ENCODE peak calls at places on chromosomes 16 and 17, in seven cellular contexts. F is fibroblast of mammary gland, P is body of pancreas, L is psoas muscle, U is Caco-2, D is heart right ventricle, O is stomach. H is an unnamed sample.

GRCh38 chr17:45319239-45319703 is 2.5 kb upstream of the MAP3K14 start:
- DNase-seq in O (no peak), L (no peak), F (peak), U (no peak), P (no peak), D (no peak), H (no peak)

GRCh38 chr16:82675300-82675699 is 48.5 kb downstream of the CDH13 start:
- DNase-seq in O (no peak), P (no peak), D (no peak), L (no peak), F (no peak), U (no peak), H (no peak)

GRCh38 chr17:50185724-50186545 is 15.5 kb downstream of the COL1A1 start:
- DNase-seq in O (no peak), D (no peak), F (peak), L (no peak), P (no peak), U (no peak), H (no peak)

GRCh38 chr16:266258-267164 is 9.2 kb downstream of the RGS11 start:
- DNase-seq in O (no peak), L (no peak), D (no peak), P (no peak), F (no peak), U (no peak), H (no peak)

GRCh38 chr16:10172848-10173655 is 9.2 kb downstream of the GRIN2A start:
- DNase-seq in F (peak), L (no peak), D (no peak), O (no peak), P (no peak), U (no peak), H (no peak)

GRCh38 chr17:2709173-2709661 is 2.3 kb downstream of the CLUH start:
- DNase-seq in L (peak), O (peak), P (peak), D (no peak), F (no peak), U (peak), H (no peak)

GRCh38 chr17:78716814-78717393 is 65.2 kb downstream of the CYTH1 start:
- DNase-seq in L (peak), F (peak), U (no peak), P (peak), D (peak), O (peak), H (peak)

GRCh38 chr17:13593757-13594156 is 8.0 kb downstream of the HS3ST3A1 start:
- DNase-seq in F (peak), O (no peak), L (no peak), U (no peak), P (no peak), D (no peak), H (no peak)

GRCh38 chr16:72285728-72286127 is 113.8 kb upstream of the PMFBP1 start:
- DNase-seq in L (no peak), U (no peak), P (no peak), D (no peak), O (no peak), F (peak), H (no peak)

GRCh38 chr16:29845656-29846055 is 17.4 kb downstream of the CDIPT start:
- DNase-seq in F (no peak), L (no peak), U (no peak), O (no peak), D (no peak), P (peak), H (no peak)

GRCh38 chr17:61784510-61784909 is 78.8 kb downstream of the BRIP1 start:
- DNase-seq in L (no peak), U (no peak), D (no peak), P (no peak), O (no peak), F (no peak), H (no peak)

GRCh38 chr17:78736526-78737079 is 45.5 kb downstream of the CYTH1 start:
- DNase-seq in F (peak), L (peak), P (peak), D (peak), O (peak), U (peak), H (no peak)

GRCh38 chr17:36544049-36544319 is 735 bp upstream of the GGNBP2 start:
- DNase-seq in D (peak), U (peak), O (peak), P (peak), F (peak), L (peak), H (peak)

GRCh38 chr17:35774499-35774898 is 13.8 kb downstream of the C17orf50 start:
- DNase-seq in D (peak), O (peak), P (peak), U (no peak), F (peak), L (no peak), H (peak)

GRCh38 chr16:19757762-19758595 is 39.9 kb downstream of the IQCK start:
- DNase-seq in F (no peak), O (no peak), U (no peak), P (no peak), D (no peak), L (no peak), H (no peak)

GRCh38 chr16:85934210-85934609 is 35.2 kb downstream of the IRF8 start:
- DNase-seq in U (no peak), P (no peak), F (no peak), O (no peak), D (no peak), L (no peak), H (no peak)

GRCh38 chr16:88617268-88618031 is 20.9 kb upstream of the IL17C start:
- DNase-seq in F (no peak), D (no peak), O (no peak), L (no peak), U (no peak), P (no peak), H (no peak)

GRCh38 chr17:80892019-80892855 is 99.4 kb upstream of the CHMP6 start:
- DNase-seq in D (peak), O (no peak), L (peak), U (no peak), F (peak), P (peak), H (peak)

GRCh38 chr17:80047176-80047575 is 10.7 kb downstream of the CCDC40 start:
- DNase-seq in U (no peak), F (no peak), D (no peak), L (no peak), O (no peak), P (no peak), H (no peak)

GRCh38 chr17:57293077-57293476 is 36.8 kb downstream of the MSI2 start:
- DNase-seq in O (no peak), L (no peak), U (peak), F (no peak), P (peak), D (no peak), H (no peak)

GRCh38 chr16:48831081-48831722 is 221.2 kb upstream of the N4BP1 start:
- DNase-seq in P (no peak), U (peak), O (no peak), L (no peak), D (no peak), F (no peak), H (no peak)
- TF ChIP-seq CTCF in P (no peak), U (peak), O (no peak), L (no peak), D (peak), F (no peak), H (no peak)

DNA sequence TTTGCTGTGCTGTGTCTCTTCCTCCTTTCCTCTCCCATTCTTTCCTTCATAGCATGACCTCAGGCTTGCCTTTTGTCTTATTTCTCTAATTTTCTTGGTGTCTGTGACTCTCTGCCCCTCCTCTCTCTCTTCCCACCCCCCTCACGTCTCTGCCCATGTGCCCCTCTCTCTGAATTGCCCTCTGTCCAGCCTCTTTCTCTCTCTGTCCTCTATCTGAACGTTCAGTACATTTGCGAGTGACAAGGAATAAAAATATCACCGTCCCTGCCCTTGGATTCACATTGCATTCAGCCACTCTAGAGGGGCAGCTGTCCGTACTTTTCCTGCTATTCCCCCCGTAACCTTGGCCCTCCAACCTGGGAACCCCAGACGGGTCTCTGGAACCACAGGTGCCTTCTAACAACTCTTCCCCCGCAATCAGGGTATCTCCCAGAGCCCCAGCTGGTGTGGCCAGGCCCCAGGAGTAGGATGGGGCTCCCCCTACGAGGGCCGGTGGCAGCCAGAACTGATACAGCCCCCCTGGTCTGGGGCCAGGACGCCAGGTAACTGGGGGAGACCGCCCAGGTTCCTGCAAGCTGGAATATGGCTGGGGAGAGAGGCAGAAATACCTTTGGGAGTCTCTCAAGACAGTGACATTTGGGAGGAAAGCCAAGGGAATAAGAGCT is 1.8 kb downstream of the KIF1C start:
- DNase-seq in P (no peak), O (no peak), U (no peak), D (no peak), F (no peak), L (no peak), H (no peak)
- H3K4me3 ChIP-seq in P (no peak), O (peak), U (peak), D (peak), F (peak), L (peak), H (peak)

GRCh38 chr17:916315-916714 is 63.3 kb downstream of the NXN start:
- DNase-seq in L (no peak), D (no peak), P (no peak), U (no peak), O (no peak), F (no peak), H (no peak)
- TF ChIP-seq CTCF in L (no peak), D (no peak), P (no peak), U (no peak), O (no peak), F (peak), H (peak)

GRCh38 chr16:66554492-66554891 is 2.1 kb downstream of the CKLF start:
- DNase-seq in D (no peak), P (no peak), O (no peak), U (no peak), F (no peak), L (no peak), H (no peak)
- H3K4me3 ChIP-seq in D (no peak), P (no peak), O (no peak), U (no peak), F (no peak), L (no peak), H (no peak)

GRCh38 chr16:27228621-27229501 is 25.5 kb downstream of the KDM8 start:
- DNase-seq in D (peak), L (peak), O (no peak), P (peak), F (no peak), U (no peak), H (no peak)
- TF ChIP-seq CTCF in D (no peak), L (peak), O (no peak), P (peak), F (no peak), U (no peak), H (no peak)

DNA sequence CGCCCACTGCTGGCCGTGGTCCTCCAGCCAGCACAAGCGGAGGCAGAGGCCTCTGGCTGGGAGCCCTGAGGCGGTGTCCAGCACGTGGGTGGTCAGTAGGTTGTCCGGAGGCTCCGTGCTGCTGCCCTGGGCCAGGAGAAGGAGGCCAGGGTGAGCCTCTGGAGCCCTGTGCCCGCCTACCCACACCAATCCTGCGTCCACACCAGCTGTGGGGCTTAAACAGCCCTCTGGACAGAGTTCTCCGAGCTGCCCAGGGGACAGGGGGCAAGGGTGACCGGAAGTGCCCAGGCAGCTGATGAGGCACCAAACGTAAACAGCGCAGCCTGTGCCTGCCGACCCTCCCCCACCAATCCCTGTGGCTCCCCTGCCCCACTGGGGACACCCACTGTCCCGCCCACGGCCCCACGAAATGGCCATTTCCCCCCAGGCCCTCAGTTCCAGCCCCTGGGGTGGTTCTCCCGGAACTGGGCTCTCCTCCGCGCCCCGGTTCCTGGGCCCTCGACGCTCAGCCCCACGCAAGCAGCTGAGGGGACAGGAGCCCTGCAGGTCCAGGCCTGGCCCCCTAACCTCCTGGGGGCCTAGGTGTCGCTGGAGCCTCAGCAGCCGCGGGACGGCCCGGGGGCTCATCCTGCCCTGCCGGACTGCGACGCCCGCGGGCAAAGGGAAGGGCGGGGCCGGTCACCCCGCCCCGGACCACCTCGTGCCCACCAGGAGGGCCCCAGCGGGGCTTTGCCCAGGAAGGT is 27.9 kb upstream of the DBNDD1 start:
- DNase-seq in D (peak), F (peak), P (peak), L (peak), O (peak), U (peak), H (peak)
- H3K4me3 ChIP-seq in D (peak), F (peak), P (peak), L (peak), O (peak), U (peak), H (peak)

GRCh38 chr16:5820472-5820871 is 722.9 kb upstream of the EEF2KMT start:
- DNase-seq in P (no peak), O (no peak), D (no peak), L (no peak), U (no peak), F (no peak), H (no peak)

DNA sequence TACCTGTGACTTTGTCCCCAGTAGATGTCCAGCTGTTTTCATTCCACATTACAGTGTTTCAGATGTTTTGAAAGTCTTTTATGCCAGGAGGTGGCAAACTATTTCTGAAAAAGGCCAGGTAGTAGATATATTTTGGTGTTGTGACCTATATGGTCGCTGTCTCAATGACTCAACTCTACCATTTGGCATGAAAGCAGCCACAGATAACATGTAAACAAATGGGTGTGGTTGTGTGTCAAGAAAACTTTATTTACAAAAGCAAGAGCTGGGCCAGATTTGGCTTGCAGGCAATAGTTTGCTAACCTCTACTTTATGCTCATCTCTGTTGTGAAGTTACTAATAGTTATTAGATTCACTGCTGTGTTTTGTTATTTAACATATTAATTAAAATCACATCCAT is 728.7 kb upstream of the EEF2KMT start:
- DNase-seq in O (no peak), L (no peak), P (no peak), F (no peak), D (no peak), U (no peak), H (no peak)
- TF ChIP-seq CTCF in O (no peak), L (no peak), P (no peak), F (no peak), D (no peak), U (no peak), H (no peak)

GRCh38 chr17:6041261-6041660 is 28.9 kb upstream of the WSCD1 start:
- DNase-seq in P (no peak), U (no peak), O (no peak), F (no peak), L (no peak), D (no peak), H (no peak)

GRCh38 chr17:6043405-6043804 is 26.8 kb upstream of the WSCD1 start:
- DNase-seq in O (no peak), P (no peak), F (no peak), D (no peak), U (no peak), L (no peak), H (no peak)

GRCh38 chr17:6045621-6046357 is 24.4 kb upstream of the WSCD1 start:
- DNase-seq in L (no peak), O (no peak), P (no peak), F (no peak), D (no peak), U (no peak), H (no peak)

GRCh38 chr17:6046431-6046830 is 23.7 kb upstream of the WSCD1 start:
- DNase-seq in F (no peak), D (no peak), U (no peak), L (no peak), P (no peak), O (no peak), H (no peak)

GRCh38 chr17:6044261-6044660 is 25.9 kb upstream of the WSCD1 start:
- DNase-seq in F (no peak), O (no peak), U (no peak), L (no peak), D (no peak), P (no peak), H (no peak)
- H3K4me3 ChIP-seq in F (no peak), O (no peak), U (no peak), L (no peak), D (no peak), P (no peak), H (no peak)

GRCh38 chr17:67800495-67800928 is 24.8 kb upstream of the BPTF start:
- DNase-seq in O (peak), P (peak), D (peak), F (peak), L (peak), U (peak), H (peak)

DNA sequence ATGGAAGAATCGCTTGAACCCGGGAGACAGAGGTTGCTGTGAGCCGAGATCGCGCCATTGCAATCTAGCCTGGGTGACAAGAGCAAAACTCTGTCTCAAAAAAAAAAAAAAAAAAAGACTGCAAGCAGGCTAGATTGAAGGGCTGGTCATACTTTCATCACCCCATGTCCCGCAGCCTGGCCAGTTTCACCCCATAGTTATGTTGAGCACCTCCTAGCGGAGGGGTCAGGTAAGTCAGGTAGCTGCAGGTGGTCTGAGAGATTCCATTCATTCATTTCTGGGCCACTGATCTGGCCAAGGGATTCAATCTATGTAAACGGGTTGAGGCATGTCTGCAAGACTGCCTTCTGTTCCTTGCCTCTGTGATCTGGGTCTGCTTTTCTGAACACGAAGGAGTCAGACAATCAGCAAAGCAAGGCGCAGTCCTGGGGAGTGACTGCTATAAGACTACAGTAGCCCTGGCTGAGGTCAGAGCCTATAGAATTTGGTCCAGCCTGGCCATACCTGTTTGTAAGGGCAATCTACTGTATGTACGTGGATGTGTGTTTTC is 23.6 kb upstream of the BPTF start:
- DNase-seq in F (no peak), O (no peak), L (no peak), P (no peak), U (no peak), D (no peak), H (no peak)
- TF ChIP-seq CTCF in F (no peak), O (no peak), L (no peak), P (no peak), U (no peak), D (no peak), H (peak)

DNA sequence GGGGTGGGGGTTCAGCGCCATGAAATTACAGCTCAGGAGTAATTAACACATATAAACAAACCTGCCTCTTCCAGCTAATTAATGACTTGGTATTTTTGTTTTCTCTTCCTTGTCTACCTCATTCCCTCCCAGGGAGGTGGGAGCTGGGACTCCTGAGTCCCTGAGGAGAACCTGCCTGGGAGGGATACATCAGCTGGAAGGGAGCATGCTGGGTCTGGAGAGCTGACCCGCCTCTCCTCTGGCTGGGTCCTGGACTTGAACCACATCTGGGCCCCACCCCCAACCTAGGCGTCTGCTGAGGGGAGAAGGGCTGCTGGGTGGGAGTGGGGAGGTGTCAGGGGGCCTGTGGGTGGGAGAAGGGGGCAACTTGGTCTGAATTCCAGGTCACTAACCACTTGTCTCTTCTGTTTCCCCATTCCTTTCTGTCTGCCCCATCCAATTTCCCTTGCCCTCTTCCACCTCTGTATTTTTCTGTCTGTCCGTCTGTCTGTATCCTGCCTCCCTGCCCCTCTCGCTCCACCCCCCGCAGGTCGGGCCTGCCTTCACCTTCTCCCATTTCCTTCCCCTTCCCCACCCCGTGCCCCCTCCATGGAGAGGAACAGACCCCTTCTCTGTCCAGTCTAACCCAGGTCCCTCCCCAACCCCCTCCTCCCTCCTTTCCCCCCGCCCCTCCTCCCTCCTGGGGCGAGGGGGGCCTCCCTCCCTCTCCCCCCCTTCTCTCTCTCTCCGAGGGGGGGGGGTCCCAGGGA is at the start of gene NLGN2:
- DNase-seq in F (no peak), P (no peak), U (no peak), O (no peak), L (no peak), D (no peak), H (no peak)
- H3K4me3 ChIP-seq in F (no peak), P (no peak), U (no peak), O (no peak), L (no peak), D (no peak), H (no peak)